ENCODE peak calls at places on chromosome 6, in ten cellular contexts. Z is Peyer's patch; T is fibroblast of pulmonary artery; U is naive thymus-derived CD4-positive, alpha-beta T cell; X is CD8-positive, alpha-beta T cell; C is fibroblast of mammary gland; W is tibial artery; L is heart left ventricle; V is mammary epithelial cell; S is left ventricle myocardium inferior. O is an unnamed sample.

GRCh38 chr6:75204959-75205775 is 686 bp downstream of the COL12A1 start:
- DNase-seq in Z (peak; percentile 49), T (peak; percentile 79), U (no peak), X (no peak), C (peak; percentile 70), W (peak; percentile 72), L (peak; percentile 36), V (peak; percentile 54), S (no peak), O (peak; percentile 46)

GRCh38 chr6:89805814-89806371 is 13.7 kb downstream of the MDN1 start:
- DNase-seq in Z (no peak), T (no peak), U (no peak), X (no peak), C (no peak), W (no peak), L (no peak), V (no peak), S (no peak), O (no peak)

GRCh38 chr6:85416049-85416448 is 33.8 kb upstream of the NT5E start:
- DNase-seq in Z (no peak), T (no peak), U (no peak), X (no peak), C (peak; percentile 79), W (no peak), L (no peak), V (no peak), S (no peak), O (no peak)

GRCh38 chr6:136992113-136992512 is 52.7 kb downstream of the IL20RA start:
- DNase-seq in Z (no peak), T (no peak), U (no peak), X (no peak), C (no peak), W (no peak), L (no peak), V (no peak), S (no peak), O (no peak)

GRCh38 chr6:169869301-169869700 is 117.9 kb downstream of the ERMARD start:
- DNase-seq in Z (no peak), T (no peak), U (no peak), X (no peak), C (no peak), W (no peak), L (no peak), V (no peak), S (no peak), O (peak; percentile 7)

GRCh38 chr6:127737009-127737486 is 160.1 kb downstream of the C6orf58 start:
- DNase-seq in Z (peak; percentile 54), T (peak; percentile 83), U (peak; percentile 69), X (peak; percentile 4), C (peak; percentile 74), W (no peak), L (peak; percentile 35), V (peak; percentile 50), S (no peak), O (no peak)

GRCh38 chr6:30263734-30264133 is 50.5 kb upstream of the TRIM26 start:
- DNase-seq in Z (no peak), T (peak; percentile 17), U (no peak), X (no peak), C (peak; percentile 62), W (no peak), L (no peak), V (peak; percentile 61), S (no peak), O (peak; percentile 8)

GRCh38 chr6:154512214-154512613 is 1.7 kb upstream of the CNKSR3 start:
- DNase-seq in Z (no peak), T (no peak), U (no peak), X (no peak), C (no peak), W (no peak), L (no peak), V (no peak), S (no peak), O (no peak)

GRCh38 chr6:138517635-138518034 is 18.3 kb upstream of the NHSL1 start:
- DNase-seq in Z (peak; percentile 88), T (peak; percentile 54), U (peak; percentile 46), X (peak; percentile 42), C (peak; percentile 47), W (no peak), L (peak; percentile 19), V (peak; percentile 48), S (no peak), O (peak; percentile 53)

GRCh38 chr6:132520953-132521352 is 8.0 kb upstream of the STX7 start:
- DNase-seq in Z (no peak), T (peak; percentile 38), U (no peak), X (no peak), C (peak; percentile 68), W (no peak), L (no peak), V (no peak), S (no peak), O (no peak)

GRCh38 chr6:33677689-33678088 is 33.8 kb downstream of the UQCC2 start:
- DNase-seq in Z (no peak), T (no peak), U (no peak), X (no peak), C (no peak), W (no peak), L (no peak), V (no peak), S (no peak), O (no peak)

GRCh38 chr6:23535071-23535470 is 590.9 kb upstream of the NRSN1 start:
- DNase-seq in Z (no peak), T (no peak), U (no peak), X (no peak), C (peak; percentile 76), W (no peak), L (no peak), V (no peak), S (no peak), O (no peak)

DNA sequence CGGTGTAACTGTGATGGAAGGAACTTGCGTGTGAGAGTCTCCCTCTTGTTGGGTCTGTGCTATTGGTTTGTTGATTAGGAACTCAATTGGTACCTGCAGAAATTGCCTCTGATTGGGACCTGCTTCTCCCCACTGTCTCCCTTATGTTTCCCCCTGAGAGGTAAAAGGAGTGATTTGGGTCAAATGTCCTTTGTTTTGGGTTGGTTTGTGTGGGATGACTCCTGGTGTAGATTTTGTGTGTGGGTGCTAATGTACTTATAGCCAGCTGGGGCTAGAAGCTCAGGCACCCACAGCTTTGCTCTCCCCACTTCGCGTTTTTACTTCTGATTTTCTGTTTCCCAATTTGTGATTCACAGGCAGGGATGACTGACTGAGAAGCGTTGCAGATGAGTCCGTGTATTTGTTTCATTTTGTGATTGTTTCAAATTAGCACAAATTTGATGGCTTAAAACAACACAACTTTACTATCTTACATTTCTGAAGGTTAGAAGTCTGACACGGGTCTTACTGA is 79.1 kb downstream of the UTRN start:
- DNase-seq in Z (no peak), T (no peak), U (no peak), X (no peak), C (no peak), W (no peak), L (no peak), V (no peak), S (no peak), O (no peak)
- H3K4me3 ChIP-seq in Z (no peak overlapping the region), T (no peak overlapping the region), U (no peak overlapping the region), X (no peak overlapping the region), C (peak overlapping the region; percentile 14), W (no peak overlapping the region), L (no peak overlapping the region), V (no peak overlapping the region), S (no peak overlapping the region), O (no peak overlapping the region)

GRCh38 chr6:130935978-130936377 is 108.8 kb downstream of the SMLR1 start:
- DNase-seq in Z (no peak), T (no peak), U (no peak), X (no peak), C (no peak), W (no peak), L (no peak), V (no peak), S (no peak), O (peak; percentile 6)
- H3K4me3 ChIP-seq in Z (no peak overlapping the region), T (no peak overlapping the region), U (no peak overlapping the region), X (no peak overlapping the region), C (no peak overlapping the region), W (no peak overlapping the region), L (no peak overlapping the region), V (no peak overlapping the region), S (no peak overlapping the region), O (no peak overlapping the region)

DNA sequence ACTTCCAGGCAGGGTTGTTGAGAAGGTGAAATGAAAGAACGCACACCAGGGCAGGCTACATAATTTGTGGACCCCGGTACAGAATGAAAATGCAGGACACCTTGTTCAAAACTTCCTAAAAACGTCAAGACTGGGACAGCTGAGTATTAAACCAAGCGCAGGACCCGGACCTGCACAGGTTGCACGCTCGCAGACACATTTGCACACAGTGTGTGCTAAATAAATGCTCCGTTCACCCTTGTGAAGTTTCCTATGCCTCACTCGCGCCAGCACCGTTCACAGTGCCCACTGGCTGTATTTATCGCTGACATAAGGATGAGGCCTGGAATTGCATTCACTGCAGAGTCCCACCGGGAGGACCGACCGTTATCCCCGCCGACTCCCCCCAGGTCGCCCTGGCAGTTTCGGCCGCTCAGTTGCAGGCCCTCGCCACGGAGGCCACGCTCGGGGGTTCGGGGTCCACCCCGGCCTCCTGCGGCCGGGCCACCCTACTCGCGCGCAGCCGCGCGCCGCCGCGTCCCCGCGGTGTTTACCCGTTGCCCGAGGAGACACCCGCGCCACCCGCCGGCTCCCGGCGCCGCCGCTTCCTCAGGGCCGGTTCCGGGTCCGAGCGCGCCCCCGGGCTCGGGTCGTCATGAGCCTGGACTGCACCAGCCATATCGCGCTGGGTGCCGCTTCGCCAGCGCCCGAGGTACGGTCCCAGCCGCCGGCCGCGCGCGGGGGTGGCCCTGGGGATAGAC is at the start of gene CCDC170:
- DNase-seq in Z (no peak), T (no peak), U (no peak), X (no peak), C (no peak), W (no peak), L (peak; percentile 37), V (no peak), S (peak; percentile 53), O (peak; percentile 41)
- H3K4me3 ChIP-seq in Z (peak within 1 kb of the TSS; percentile 40), T (peak within 1 kb of the TSS; percentile 60), U (no peak within 1 kb of the TSS), X (peak within 1 kb of the TSS; percentile 27), C (peak within 1 kb of the TSS; percentile 57), W (peak within 1 kb of the TSS; percentile 75), L (peak within 1 kb of the TSS; percentile 51), V (peak within 1 kb of the TSS; percentile 62), S (peak within 1 kb of the TSS; percentile 77), O (peak within 1 kb of the TSS; percentile 65)

GRCh38 chr6:17905611-17906592 is 81.5 kb downstream of the KIF13A start:
- DNase-seq in Z (no peak), T (peak; percentile 45), U (no peak), X (no peak), C (peak; percentile 86), W (no peak), L (no peak), V (peak; percentile 50), S (no peak), O (no peak)

GRCh38 chr6:17901493-17901892 is 85.9 kb downstream of the KIF13A start:
- DNase-seq in Z (no peak), T (no peak), U (no peak), X (no peak), C (no peak), W (no peak), L (no peak), V (no peak), S (no peak), O (no peak)

GRCh38 chr6:17907467-17908229 is 79.8 kb downstream of the KIF13A start:
- DNase-seq in Z (peak; percentile 79), T (peak; percentile 99), U (no peak), X (no peak), C (peak; percentile 100), W (peak; percentile 89), L (peak; percentile 39), V (peak; percentile 98), S (peak; percentile 46), O (no peak)

GRCh38 chr6:17902953-17903352 is 84.5 kb downstream of the KIF13A start:
- DNase-seq in Z (no peak), T (no peak), U (no peak), X (no peak), C (peak; percentile 49), W (no peak), L (no peak), V (no peak), S (no peak), O (no peak)

GRCh38 chr6:17904491-17905120 is 82.8 kb downstream of the KIF13A start:
- DNase-seq in Z (no peak), T (no peak), U (no peak), X (no peak), C (no peak), W (no peak), L (no peak), V (no peak), S (no peak), O (no peak)
- H3K4me3 ChIP-seq in Z (no peak overlapping the region), T (no peak overlapping the region), U (no peak overlapping the region), X (no peak overlapping the region), C (no peak overlapping the region), W (no peak overlapping the region), L (no peak overlapping the region), V (no peak overlapping the region), S (no peak overlapping the region), O (no peak overlapping the region)

O was measured in Caco-2.